ENCODE peak calls at places on chromosomes 5 and 9, in four cellular contexts. C, B, D and S are unnamed samples.

GRCh38 chr5:168295574-168296201 is 4.2 kb downstream of the WWC1 start:
- DNase-seq in C (no peak), B (no peak), D (peak), S (no peak)

GRCh38 chr5:143506881-143507552 is 103.5 kb upstream of the NR3C1 start:
- DNase-seq in C (no peak), B (peak), D (no peak), S (no peak)

GRCh38 chr5:116237917-116238502 is 153.2 kb downstream of the COMMD10 start:
- DNase-seq in C (peak), B (no peak), D (no peak), S (peak)

GRCh38 chr9:135614821-135615665 is 24.3 kb downstream of the GLT6D1 start:
- DNase-seq in C (no peak), B (no peak), D (no peak), S (no peak)

GRCh38 chr5:139888368-139888767 is 92.8 kb downstream of the PSD2 start:
- DNase-seq in C (no peak), B (no peak), D (no peak), S (no peak)

GRCh38 chr5:13972029-13972428 is 27.5 kb upstream of the DNAH5 start:
- DNase-seq in C (no peak), B (no peak), D (no peak), S (no peak)

GRCh38 chr9:71549023-71549422 is 219.3 kb downstream of the CEMIP2 start:
- DNase-seq in C (no peak), B (no peak), D (no peak), S (no peak)

GRCh38 chr9:36980148-36980974 is 53.7 kb downstream of the PAX5 start:
- DNase-seq in C (peak), B (no peak), D (peak), S (peak)

GRCh38 chr5:1099931-1100651 is 11.8 kb downstream of the SLC12A7 start:
- DNase-seq in C (no peak), B (no peak), D (no peak), S (no peak)

GRCh38 chr9:124381073-124381945 is 33.9 kb downstream of the PSMB7 start:
- DNase-seq in C (no peak), B (no peak), D (no peak), S (no peak)

GRCh38 chr9:115213777-115214428 is 95.9 kb upstream of the TNC start:
- DNase-seq in C (no peak), B (no peak), D (no peak), S (no peak)

GRCh38 chr5:132876020-132876759 is 2.7 kb downstream of the LEAP2 start:
- DNase-seq in C (no peak), B (no peak), D (no peak), S (no peak)

GRCh38 chr5:16529319-16529718 is 63.7 kb upstream of the ZNF622 start:
- DNase-seq in C (no peak), B (no peak), D (no peak), S (no peak)

GRCh38 chr5:82594097-82594496 is 315.9 kb upstream of the RPS23 start:
- DNase-seq in C (no peak), B (peak), D (no peak), S (no peak)

GRCh38 chr9:17462869-17463464 is 115.9 kb upstream of the SH3GL2 start:
- DNase-seq in C (peak), B (peak), D (no peak), S (no peak)

GRCh38 chr5:177469061-177469628 is 4.3 kb downstream of the DBN1 start:
- DNase-seq in C (peak), B (no peak), D (no peak), S (no peak)

GRCh38 chr9:21836437-21837161 is 34.2 kb downstream of the MTAP start:
- DNase-seq in C (no peak), B (peak), D (no peak), S (peak)

GRCh38 chr5:14730881-14731280 is 66.4 kb downstream of the OTULIN start:
- DNase-seq in C (no peak), B (no peak), D (no peak), S (no peak)

GRCh38 chr9:70324963-70325362 is 66.2 kb downstream of the SMC5 start:
- DNase-seq in C (no peak), B (no peak), D (no peak), S (no peak)

DNA sequence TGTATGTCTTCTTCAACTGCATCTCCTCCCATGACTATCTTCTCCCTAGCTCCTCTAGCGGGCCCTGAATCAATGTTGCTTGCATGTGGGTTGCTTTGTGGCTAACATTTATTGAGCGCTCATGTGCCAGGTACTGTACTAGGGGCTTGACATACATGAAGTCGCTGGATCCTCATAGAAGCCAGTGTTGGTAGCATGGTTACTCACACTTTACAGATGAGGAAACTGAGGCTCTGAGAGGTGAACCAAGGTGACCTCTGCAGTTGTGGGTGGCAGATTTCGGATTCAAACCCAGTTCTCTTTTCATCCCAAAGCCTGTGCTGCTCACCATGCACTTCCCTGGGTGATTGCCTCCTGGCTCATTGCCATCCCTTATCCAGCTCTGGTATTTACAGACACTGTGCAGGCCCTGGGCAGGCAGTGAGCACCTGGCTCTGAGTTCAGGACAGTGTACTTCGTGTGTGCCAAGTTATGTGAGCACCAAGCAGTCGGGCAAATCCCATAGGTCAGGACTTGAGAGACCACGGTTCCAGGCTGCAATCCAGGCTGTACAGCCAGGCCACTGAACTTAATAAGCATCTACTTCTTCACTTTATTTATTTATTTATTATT is 1.3 kb downstream of the LRSAM1 start:
- DNase-seq in C (no peak), B (peak), D (no peak), S (no peak)
- TF ChIP-seq FOSL1 in C (no peak), B (no peak), D (no peak), S (no peak)

DNA sequence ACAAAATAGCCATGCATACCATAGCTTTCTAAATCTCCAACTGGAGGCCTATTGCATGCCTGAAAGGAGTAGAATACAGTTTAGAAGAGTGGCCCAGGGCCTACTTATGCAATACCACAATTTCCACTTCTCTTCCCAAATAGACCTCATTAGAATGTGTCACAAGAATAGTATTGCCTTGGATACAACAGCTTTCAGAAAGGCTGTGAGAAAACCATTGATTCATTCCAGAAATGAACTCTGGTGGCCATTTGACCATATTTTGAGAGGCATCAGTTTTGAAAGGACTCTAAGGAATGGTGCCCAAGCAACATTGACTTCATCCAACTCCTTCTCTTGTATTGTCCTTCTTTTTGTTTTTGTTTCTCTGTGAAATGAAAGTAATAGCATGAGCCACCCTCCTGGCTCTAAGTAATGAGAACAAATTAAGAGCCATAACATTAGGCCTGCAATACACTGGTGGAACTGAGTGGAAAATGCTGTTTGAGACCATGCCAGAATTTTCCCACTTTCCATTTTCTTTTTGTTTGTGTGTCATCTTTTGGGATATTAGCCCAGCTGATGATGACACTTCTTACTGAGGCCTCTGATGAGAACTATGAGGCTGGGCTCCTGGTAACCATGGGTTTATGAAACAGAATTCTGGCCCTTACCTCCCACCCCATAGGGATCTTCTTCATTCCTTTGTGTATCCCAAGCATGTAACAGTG is 90.2 kb downstream of the TMEM174 start:
- DNase-seq in C (no peak), B (no peak), D (no peak), S (no peak)
- H3K4me2 ChIP-seq in C (no peak), B (no peak), D (no peak), S (no peak)

GRCh38 chr9:111561165-111561719 is 36.3 kb downstream of the ZNF483 start:
- DNase-seq in C (no peak), B (no peak), D (no peak), S (no peak)

GRCh38 chr9:111559000-111559610 is 34.1 kb downstream of the ZNF483 start:
- DNase-seq in C (no peak), B (no peak), D (no peak), S (no peak)
- TF ChIP-seq FOSL1 in C (no peak), B (no peak), D (no peak), S (no peak)

GRCh38 chr9:88957526-88957925 is 33.7 kb upstream of the S1PR3 start:
- DNase-seq in C (no peak), B (no peak), D (no peak), S (no peak)
- H3K4me2 ChIP-seq in C (no peak), B (no peak), D (no peak), S (no peak)

GRCh38 chr5:150156033-150156381 is 362 bp upstream of the PDGFRB start:
- DNase-seq in C (no peak), B (no peak), D (no peak), S (no peak)

GRCh38 chr5:150154618-150155134 is 969 bp downstream of the PDGFRB start:
- DNase-seq in C (no peak), B (no peak), D (no peak), S (no peak)

GRCh38 chr5:150156540-150156939 is 895 bp upstream of the PDGFRB start:
- DNase-seq in C (no peak), B (no peak), D (no peak), S (no peak)

GRCh38 chr5:150153957-150154617 is 1.6 kb downstream of the PDGFRB start:
- DNase-seq in C (no peak), B (peak), D (no peak), S (no peak)

GRCh38 chr5:150155258-150156032 is at the start of gene PDGFRB:
- DNase-seq in C (peak), B (no peak), D (no peak), S (no peak)
- TF ChIP-seq FOSL1 in C (no peak), B (no peak), D (no peak), S (no peak)

GRCh38 chr9:73118898-73119554 is 32.6 kb upstream of the ANXA1 start:
- DNase-seq in C (no peak), B (no peak), D (no peak), S (peak)
- H3K4me2 ChIP-seq in C (no peak), B (no peak), D (no peak), S (peak)

GRCh38 chr5:34928267-34928666 is 1.1 kb upstream of the DNAJC21 start:
- DNase-seq in C (no peak), B (no peak), D (no peak), S (no peak)

GRCh38 chr5:34927785-34928184 is 1.6 kb upstream of the DNAJC21 start:
- DNase-seq in C (no peak), B (no peak), D (no peak), S (no peak)

GRCh38 chr5:34926318-34926888 is 3.0 kb upstream of the DNAJC21 start:
- DNase-seq in C (no peak), B (no peak), D (no peak), S (no peak)

GRCh38 chr5:34924462-34924765 is 4.9 kb upstream of the DNAJC21 start:
- DNase-seq in C (no peak), B (no peak), D (no peak), S (no peak)

GRCh38 chr5:34923694-34924461 is 5.5 kb upstream of the DNAJC21 start:
- DNase-seq in C (peak), B (no peak), D (no peak), S (peak)
- TF ChIP-seq FOSL1 in C (peak), B (no peak), D (no peak), S (peak)

DNA sequence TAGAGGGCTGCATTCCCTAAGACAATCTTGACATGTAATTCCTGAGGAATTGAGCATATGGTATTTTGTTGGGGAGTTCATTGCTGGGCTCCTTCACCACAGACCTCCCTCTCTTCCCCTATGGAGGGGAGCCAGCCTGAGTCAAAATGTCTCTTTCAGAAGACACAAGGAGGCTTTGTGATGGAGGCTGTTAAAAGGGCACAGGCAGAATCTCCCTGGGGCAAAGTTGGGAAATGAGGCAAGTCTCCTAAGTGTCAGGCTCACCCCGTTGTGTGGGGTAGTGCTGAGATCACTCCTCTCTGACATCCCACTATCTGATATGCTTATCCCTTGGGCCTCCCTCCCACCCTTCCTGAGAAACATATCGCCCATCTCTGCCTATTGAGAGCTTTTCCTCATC is 30.6 kb downstream of the GFRA3 start:
- DNase-seq in C (no peak), B (no peak), D (no peak), S (no peak)
- H3K4me2 ChIP-seq in C (no peak), B (no peak), D (no peak), S (no peak)